ENCODE peak calls at places on chromosomes 6 and 20, in eight cellular contexts. U, J, S, C, N, V, A and B are unnamed samples. For H3K9me3, the result is how much of the 10 kb centered on the place peaks cover.

GRCh38 chr6:76867182-76867581 is 596.1 kb downstream of the HTR1B start:
- DNase-seq in N (no peak), U (no peak), C (no peak), A (no peak), J (no peak), S (no peak), V (no peak), B (no peak)

GRCh38 chr6:49333345-49334120 is 129.5 kb downstream of the MMUT start:
- DNase-seq in C (no peak), V (peak), A (no peak), N (peak), J (no peak), S (no peak), U (no peak), B (no peak)

GRCh38 chr6:8108031-8108660 is 5.8 kb upstream of the EEF1E1 start:
- DNase-seq in V (peak), U (no peak), C (no peak), A (peak), J (no peak), S (no peak), N (peak), B (no peak)

GRCh38 chr6:155022726-155023125 is 27.6 kb downstream of the TIAM2 start:
- DNase-seq in C (no peak), U (no peak), A (no peak), N (no peak), J (no peak), V (no peak), S (no peak), B (no peak)

GRCh38 chr6:110768057-110768456 is 47.2 kb downstream of the CDK19 start:
- DNase-seq in C (no peak), A (no peak), S (no peak), N (no peak), U (no peak), V (no peak), J (no peak), B (no peak)

GRCh38 chr6:14086701-14087100 is 30.9 kb upstream of the CD83 start:
- DNase-seq in V (peak), C (no peak), A (no peak), S (no peak), J (no peak), U (no peak), N (no peak), B (no peak)

GRCh38 chr6:134079406-134079921 is 27.0 kb upstream of the SLC2A12 start:
- DNase-seq in S (no peak), J (no peak), U (no peak), V (no peak), A (no peak), N (no peak), C (no peak), B (no peak)

GRCh38 chr6:13531956-13532355 is 42.4 kb upstream of the SIRT5 start:
- DNase-seq in C (no peak), U (no peak), S (no peak), J (no peak), N (no peak), A (no peak), V (no peak), B (peak)

GRCh38 chr20:2151805-2152727 is 50.4 kb downstream of the STK35 start:
- DNase-seq in V (peak), S (no peak), A (peak), U (peak), C (no peak), J (no peak), N (peak), B (no peak)

DNA sequence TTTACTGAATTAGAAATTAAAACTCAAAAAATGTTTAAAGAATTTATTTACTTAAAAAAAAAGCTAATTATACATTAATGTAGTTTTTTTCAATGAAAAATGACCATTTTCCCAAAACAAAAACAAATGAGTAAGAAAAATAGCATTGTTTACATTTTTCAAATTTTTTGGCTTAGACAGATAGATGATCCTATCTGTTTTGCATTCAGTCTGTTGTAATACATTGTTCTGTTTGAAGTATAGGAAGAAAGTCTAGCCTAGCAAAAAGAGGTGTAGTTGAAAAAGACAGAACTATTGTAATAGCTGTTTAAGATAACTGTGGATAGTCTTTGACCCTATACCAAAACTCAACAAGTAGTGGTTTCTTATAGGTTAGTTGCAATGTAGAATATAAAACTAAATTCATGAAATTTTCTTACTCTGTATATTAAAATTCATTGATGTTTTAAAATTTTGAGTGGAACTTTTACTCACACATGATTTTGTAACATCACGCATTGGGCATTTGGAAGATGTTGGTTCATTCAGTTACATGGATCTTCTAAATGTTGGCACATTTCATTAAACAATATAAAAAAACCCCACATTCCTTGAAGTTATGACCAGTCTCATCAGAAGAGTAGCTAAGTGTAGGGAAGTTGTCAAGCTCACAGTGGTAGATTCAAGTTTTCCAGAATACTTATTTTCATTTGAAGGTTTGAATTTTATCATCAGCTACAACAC is 62.0 kb downstream of the KCNS1 start:
- DNase-seq in N (no peak), C (no peak), V (no peak), S (no peak), U (no peak), A (no peak), J (no peak), B (no peak)
- H3K9me3 ChIP-seq in N (under half), C (under half), V (under half), S (under half), U (under half), A (under half), J (under half), B (under half)

GRCh38 chr20:62549499-62550086 is 73.8 kb upstream of the GATA5 start:
- DNase-seq in J (peak), S (no peak), A (no peak), V (no peak), C (no peak), N (no peak), U (no peak), B (no peak)
- H3K4me3 ChIP-seq in J (peak), S (no peak), A (no peak), V (no peak), C (no peak), N (no peak), U (peak), B (no peak)

DNA sequence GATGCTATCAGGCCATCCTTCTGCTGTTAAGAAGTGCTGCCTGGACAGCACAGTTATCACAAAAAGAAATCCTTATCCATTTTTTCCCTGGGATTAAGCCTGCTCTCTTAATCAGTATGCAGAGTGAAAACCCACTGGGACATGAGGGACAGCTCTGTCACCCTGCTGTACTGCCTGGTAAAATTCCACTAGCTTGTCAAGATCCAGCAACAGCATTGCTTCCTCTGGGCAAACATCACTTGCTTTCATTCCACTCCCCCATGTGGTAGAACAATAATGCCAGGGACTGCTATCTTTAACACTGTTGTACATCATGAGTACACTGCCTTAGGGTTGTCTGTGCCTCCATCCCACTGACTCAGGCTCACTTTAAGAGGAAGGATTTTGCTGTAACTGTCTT is 331.3 kb downstream of the KIF16B start:
- DNase-seq in J (no peak), C (no peak), A (peak), V (no peak), S (peak), U (no peak), N (peak), B (peak)
- TF ChIP-seq CTCF in J (no peak), C (no peak), A (peak), V (no peak), S (no peak), U (no peak), N (no peak), B (peak)

GRCh38 chr6:41589636-41590622 is 43.7 kb downstream of the FOXP4 start:
- DNase-seq in V (no peak), S (no peak), A (peak), U (no peak), N (no peak), J (no peak), C (no peak), B (no peak)

GRCh38 chr6:41588083-41588482 is 41.9 kb downstream of the FOXP4 start:
- DNase-seq in J (no peak), V (no peak), U (no peak), N (no peak), C (no peak), A (peak), S (no peak), B (no peak)

GRCh38 chr6:41587223-41587879 is 41.2 kb downstream of the FOXP4 start:
- DNase-seq in S (no peak), C (no peak), J (no peak), V (no peak), A (peak), U (no peak), N (no peak), B (no peak)

GRCh38 chr6:41591122-41591521 is 44.9 kb downstream of the FOXP4 start:
- DNase-seq in C (no peak), J (no peak), V (no peak), N (no peak), A (no peak), U (no peak), S (no peak), B (no peak)

GRCh38 chr6:41589223-41589622 is 43.0 kb downstream of the FOXP4 start:
- DNase-seq in N (no peak), A (peak), J (no peak), C (no peak), S (no peak), U (no peak), V (no peak), B (no peak)
- H3K9me3 ChIP-seq in N (under half), A (under half), J (under half), C (under half), S (under half), U (under half), V (under half), B (under half)

DNA sequence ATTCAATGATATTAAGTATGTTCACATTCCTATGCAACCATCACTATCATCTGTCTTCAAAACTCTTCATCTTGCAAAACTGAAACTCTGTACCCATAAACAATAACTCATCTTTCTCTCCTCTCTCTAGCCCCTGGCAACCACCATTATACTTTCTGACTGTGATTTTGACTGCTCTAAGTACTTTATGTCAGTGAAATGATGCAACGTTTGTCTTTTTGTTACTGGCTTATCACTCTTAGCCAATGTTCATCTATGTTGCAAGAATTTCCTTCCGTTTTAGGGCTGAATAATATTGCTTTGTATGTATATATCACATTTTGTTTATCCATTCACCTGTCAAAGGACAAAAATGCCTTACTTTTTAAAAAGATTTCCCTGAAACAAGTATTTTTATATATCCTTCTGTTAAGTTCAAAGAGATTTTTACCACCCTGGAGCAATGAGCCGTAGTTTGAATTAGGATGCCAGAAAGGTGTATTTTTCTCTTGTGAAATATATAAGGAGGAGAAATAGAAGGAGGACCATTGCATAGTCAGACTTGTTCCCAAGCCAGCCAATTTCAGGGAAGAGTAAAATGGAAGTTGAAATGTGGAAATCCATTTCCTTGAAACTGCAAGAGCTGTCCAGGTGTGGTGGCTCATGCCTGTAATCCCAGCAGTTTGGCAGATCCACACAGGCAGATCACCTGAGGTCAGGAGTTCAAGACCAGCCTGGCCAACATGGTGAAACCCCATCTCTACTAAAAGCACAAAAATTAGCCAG is 4.0 kb upstream of the CGAS start:
- DNase-seq in U (no peak), V (no peak), N (peak), C (no peak), S (no peak), J (no peak), A (no peak), B (no peak)
- H3K4me3 ChIP-seq in U (no peak), V (no peak), N (no peak), C (no peak), S (no peak), J (no peak), A (no peak), B (no peak)

GRCh38 chr6:72560721-72561593 is 60.9 kb upstream of the KCNQ5 start:
- DNase-seq in U (no peak), C (no peak), V (no peak), A (no peak), S (no peak), N (no peak), J (no peak), B (peak)
- TF ChIP-seq CTCF in U (no peak), C (no peak), V (no peak), A (no peak), S (peak), N (no peak), J (no peak), B (peak)

GRCh38 chr6:96877151-96877550 is 20.5 kb downstream of the NDUFAF4 start:
- DNase-seq in S (no peak), V (no peak), C (no peak), A (no peak), U (no peak), J (no peak), N (no peak), B (no peak)
- H3K9me3 ChIP-seq in S (under half), V (under half), C (under half), A (under half), U (under half), J (under half), N (under half), B (under half)